ENCODE peak calls at places on chromosomes 4 and X, in ten cellular contexts. K is iPS-NIHi11; W is pancreas; M is T-helper 9 cell; N is hepatocyte; Q is astrocyte of the hippocampus; R is activated T-helper 1 cell treated with anti-CD3 and anti-CD28 coated beads, Interleukin-12 subunit alpha, Interleukin-12 subunit beta, Interleukin-2, Interleukin-4 antibody, amounts not matched to agents 30 ng/mL and 10 ng/mL and 1 ng/mL, durations not matched to agents 14 hours and 24 hours and 36 hours; P is epithelial cell of esophagus; U is AG09309; C is sciatic nerve. F is an unnamed sample.

GRCh38 chr4:75469896-75470295 is 44.3 kb downstream of the RCHY1 start:
- DNase-seq in K (no peak), W (no peak), M (no peak), N (no peak), Q (no peak), R (no peak), P (peak; percentile 11), U (no peak), C (no peak), F (no peak)

GRCh38 chr4:146370841-146371240 is 150.9 kb downstream of the SLC10A7 start:
- DNase-seq in K (no peak), W (no peak), M (no peak), N (no peak), Q (peak; percentile 2), R (no peak), P (peak; percentile 22), U (no peak), C (no peak), F (no peak)

GRCh38 chr4:129926936-129927335 is 831.0 kb downstream of the C4orf33 start:
- DNase-seq in K (no peak), W (no peak), M (no peak), N (peak; percentile 18), Q (peak; percentile 5), R (no peak), P (peak; percentile 10), U (no peak), C (no peak), F (no peak)

GRCh38 chr4:13616597-13616996 is 10.9 kb downstream of the BOD1L1 start:
- DNase-seq in K (no peak), W (no peak), M (no peak), N (no peak), Q (no peak), R (no peak), P (no peak), U (no peak), C (no peak), F (no peak)

GRCh38 chr4:151960449-151961246 is 199.8 kb upstream of the GATB start:
- DNase-seq in K (no peak), W (no peak), M (no peak), N (no peak), Q (no peak), R (no peak), P (peak; percentile 34), U (no peak), C (no peak), F (no peak)

GRCh38 chrX:28979876-28980275 is 392.6 kb downstream of the IL1RAPL1 start:
- DNase-seq in K (no peak), W (no peak), M (no peak), N (peak; percentile 18), Q (peak; percentile 18), R (no peak), P (no peak), U (no peak), C (no peak), F (no peak)

GRCh38 chrX:16144420-16144819 is 21.1 kb downstream of the GRPR start:
- DNase-seq in K (no peak), W (no peak), M (no peak), N (no peak), Q (peak; percentile 44), R (no peak), P (no peak), U (no peak), C (no peak), F (no peak)

GRCh38 chr4:6313216-6313615 is 43.6 kb downstream of the WFS1 start:
- DNase-seq in K (no peak), W (no peak), M (no peak), N (no peak), Q (no peak), R (no peak), P (peak; percentile 68), U (no peak), C (no peak), F (no peak)

GRCh38 chrX:12910851-12911461 is 4.5 kb downstream of the TLR8 start:
- DNase-seq in K (no peak), W (no peak), M (no peak), N (no peak), Q (no peak), R (no peak), P (no peak), U (no peak), C (no peak), F (no peak)

GRCh38 chr4:81135501-81135900 is 79.5 kb downstream of the PRKG2 start:
- DNase-seq in K (no peak), W (no peak), M (no peak), N (no peak), Q (no peak), R (no peak), P (peak; percentile 2), U (no peak), C (no peak), F (no peak)

GRCh38 chr4:122065915-122066314 is 86.2 kb upstream of the BLTP1 start:
- DNase-seq in K (no peak), W (no peak), M (no peak), N (no peak), Q (no peak), R (no peak), P (no peak), U (no peak), C (no peak), F (no peak)

GRCh38 chr4:107997001-107997788 is 7.5 kb downstream of the HADH start:
- DNase-seq in K (no peak), W (no peak), M (no peak), N (no peak), Q (peak; percentile 66), R (no peak), P (peak; percentile 18), U (peak; percentile 63), C (no peak), F (no peak)

GRCh38 chr4:11366859-11367258 is 61.8 kb downstream of the HS3ST1 start:
- DNase-seq in K (no peak), W (no peak), M (no peak), N (no peak), Q (no peak), R (no peak), P (no peak), U (no peak), C (no peak), F (no peak)

GRCh38 chrX:153724252-153725038 is at the start of the genes ABCD1 and BCAP31:
- DNase-seq in K (peak; percentile 87), W (peak; percentile 89), M (peak; percentile 84), N (peak; percentile 95), Q (peak; percentile 94), R (peak; percentile 86), P (peak; percentile 84), U (peak; percentile 32), C (peak; percentile 92), F (peak; percentile 88)

GRCh38 chr4:179751669-179752068 is 2309.4 kb upstream of the AGA start:
- DNase-seq in K (no peak), W (no peak), M (no peak), N (no peak), Q (no peak), R (no peak), P (peak; percentile 82), U (no peak), C (no peak), F (no peak)

GRCh38 chrX:152600853-152601635 is 36.7 kb upstream of the GABRQ start:
- DNase-seq in K (peak; percentile 16), W (no peak), M (no peak), N (no peak), Q (peak; percentile 68), R (no peak), P (no peak), U (no peak), C (no peak), F (no peak)

F was measured in left colon.